ENCODE peak calls at places on chromosomes 3 and 15, in seven cellular contexts. One of them, this sample, is unnamed.

GRCh38 chr3:124837065-124837464 is 50.1 kb downstream of the ITGB5 start:
- DNase-seq in anterior cingulate cortex: no peak
- DNase-seq in stimulated activated CD4-positive, alpha-beta T cell treated with anti-CD3 and anti-CD28 coated beads, Interleukin-1b, Interleukin-23, amount 100 ng/mL, for 1 hour: no peak
- DNase-seq in ELF-1: no peak
- DNase-seq in CD14-positive monocyte: no peak
- DNase-seq in CD4-positive, CD25-positive, alpha-beta regulatory T cell: no peak
- DNase-seq in Kasumi-1: no peak
- DNase-seq in this sample: no peak

GRCh38 chr3:177427096-177427495 is 229.8 kb upstream of the TBL1XR1 start:
- DNase-seq in anterior cingulate cortex: no peak
- DNase-seq in stimulated activated CD4-positive, alpha-beta T cell treated with anti-CD3 and anti-CD28 coated beads, Interleukin-1b, Interleukin-23, amount 100 ng/mL, for 1 hour: no peak
- DNase-seq in ELF-1: no peak
- DNase-seq in CD14-positive monocyte: peak; percentile 72
- DNase-seq in CD4-positive, CD25-positive, alpha-beta regulatory T cell: peak; percentile 14
- DNase-seq in Kasumi-1: peak; percentile 15
- DNase-seq in this sample: no peak

GRCh38 chr3:133882986-133883586 is 12.6 kb downstream of the RAB6B start:
- DNase-seq in anterior cingulate cortex: no peak
- DNase-seq in stimulated activated CD4-positive, alpha-beta T cell treated with anti-CD3 and anti-CD28 coated beads, Interleukin-1b, Interleukin-23, amount 100 ng/mL, for 1 hour: no peak
- DNase-seq in ELF-1: no peak
- DNase-seq in CD14-positive monocyte: no peak
- DNase-seq in CD4-positive, CD25-positive, alpha-beta regulatory T cell: no peak
- DNase-seq in Kasumi-1: no peak
- DNase-seq in this sample: no peak

GRCh38 chr3:182837855-182838454 is 44.7 kb downstream of the ATP11B start:
- DNase-seq in anterior cingulate cortex: no peak
- DNase-seq in stimulated activated CD4-positive, alpha-beta T cell treated with anti-CD3 and anti-CD28 coated beads, Interleukin-1b, Interleukin-23, amount 100 ng/mL, for 1 hour: no peak
- DNase-seq in ELF-1: no peak
- DNase-seq in CD14-positive monocyte: no peak
- DNase-seq in CD4-positive, CD25-positive, alpha-beta regulatory T cell: no peak
- DNase-seq in Kasumi-1: peak; percentile 73
- DNase-seq in this sample: no peak

GRCh38 chr3:184314700-184315505 is 497 bp downstream of the EIF4G1 start:
- DNase-seq in anterior cingulate cortex: peak; percentile 71
- DNase-seq in stimulated activated CD4-positive, alpha-beta T cell treated with anti-CD3 and anti-CD28 coated beads, Interleukin-1b, Interleukin-23, amount 100 ng/mL, for 1 hour: no peak
- DNase-seq in ELF-1: peak; percentile 66
- DNase-seq in CD14-positive monocyte: peak; percentile 70
- DNase-seq in CD4-positive, CD25-positive, alpha-beta regulatory T cell: peak; percentile 64
- DNase-seq in Kasumi-1: peak; percentile 19
- DNase-seq in this sample: peak; percentile 26

GRCh38 chr3:77479021-77479420 is 439.1 kb downstream of the ROBO2 start:
- DNase-seq in anterior cingulate cortex: no peak
- DNase-seq in stimulated activated CD4-positive, alpha-beta T cell treated with anti-CD3 and anti-CD28 coated beads, Interleukin-1b, Interleukin-23, amount 100 ng/mL, for 1 hour: no peak
- DNase-seq in ELF-1: no peak
- DNase-seq in CD14-positive monocyte: no peak
- DNase-seq in CD4-positive, CD25-positive, alpha-beta regulatory T cell: no peak
- DNase-seq in Kasumi-1: no peak
- DNase-seq in this sample: no peak

GRCh38 chr15:61159901-61160300 is 69.2 kb downstream of the RORA start:
- DNase-seq in anterior cingulate cortex: no peak
- DNase-seq in stimulated activated CD4-positive, alpha-beta T cell treated with anti-CD3 and anti-CD28 coated beads, Interleukin-1b, Interleukin-23, amount 100 ng/mL, for 1 hour: no peak
- DNase-seq in ELF-1: no peak
- DNase-seq in CD14-positive monocyte: no peak
- DNase-seq in CD4-positive, CD25-positive, alpha-beta regulatory T cell: no peak
- DNase-seq in Kasumi-1: no peak
- DNase-seq in this sample: no peak

GRCh38 chr15:56351362-56351761 is 13.9 kb upstream of the TEX9 start:
- DNase-seq in anterior cingulate cortex: no peak
- DNase-seq in stimulated activated CD4-positive, alpha-beta T cell treated with anti-CD3 and anti-CD28 coated beads, Interleukin-1b, Interleukin-23, amount 100 ng/mL, for 1 hour: no peak
- DNase-seq in ELF-1: no peak
- DNase-seq in CD14-positive monocyte: no peak
- DNase-seq in CD4-positive, CD25-positive, alpha-beta regulatory T cell: no peak
- DNase-seq in Kasumi-1: no peak
- DNase-seq in this sample: no peak

GRCh38 chr3:22886394-22886793 is 316.7 kb upstream of the UBE2E2 start:
- DNase-seq in anterior cingulate cortex: peak; percentile 2
- DNase-seq in stimulated activated CD4-positive, alpha-beta T cell treated with anti-CD3 and anti-CD28 coated beads, Interleukin-1b, Interleukin-23, amount 100 ng/mL, for 1 hour: no peak
- DNase-seq in ELF-1: no peak
- DNase-seq in CD14-positive monocyte: no peak
- DNase-seq in CD4-positive, CD25-positive, alpha-beta regulatory T cell: no peak
- DNase-seq in Kasumi-1: no peak
- DNase-seq in this sample: peak; percentile 45

GRCh38 chr3:38054166-38054991 is 15.4 kb downstream of the DLEC1 start:
- DNase-seq in anterior cingulate cortex: no peak
- DNase-seq in stimulated activated CD4-positive, alpha-beta T cell treated with anti-CD3 and anti-CD28 coated beads, Interleukin-1b, Interleukin-23, amount 100 ng/mL, for 1 hour: no peak
- DNase-seq in ELF-1: peak; percentile 20
- DNase-seq in CD14-positive monocyte: no peak
- DNase-seq in CD4-positive, CD25-positive, alpha-beta regulatory T cell: no peak
- DNase-seq in Kasumi-1: no peak
- DNase-seq in this sample: no peak

GRCh38 chr3:157572559-157573270 is 69.5 kb upstream of the VEPH1 start:
- DNase-seq in anterior cingulate cortex: no peak
- DNase-seq in stimulated activated CD4-positive, alpha-beta T cell treated with anti-CD3 and anti-CD28 coated beads, Interleukin-1b, Interleukin-23, amount 100 ng/mL, for 1 hour: no peak
- DNase-seq in ELF-1: peak; percentile 53
- DNase-seq in CD14-positive monocyte: no peak
- DNase-seq in CD4-positive, CD25-positive, alpha-beta regulatory T cell: no peak
- DNase-seq in Kasumi-1: peak; percentile 71
- DNase-seq in this sample: peak; percentile 51

GRCh38 chr3:9169951-9170850 is 79.2 kb downstream of the SRGAP3 start:
- DNase-seq in anterior cingulate cortex: no peak
- DNase-seq in stimulated activated CD4-positive, alpha-beta T cell treated with anti-CD3 and anti-CD28 coated beads, Interleukin-1b, Interleukin-23, amount 100 ng/mL, for 1 hour: no peak
- DNase-seq in ELF-1: no peak
- DNase-seq in CD14-positive monocyte: no peak
- DNase-seq in CD4-positive, CD25-positive, alpha-beta regulatory T cell: no peak
- DNase-seq in Kasumi-1: no peak
- DNase-seq in this sample: no peak

GRCh38 chr3:11629716-11630115 is 14.0 kb downstream of the VGLL4 start:
- DNase-seq in anterior cingulate cortex: no peak
- DNase-seq in stimulated activated CD4-positive, alpha-beta T cell treated with anti-CD3 and anti-CD28 coated beads, Interleukin-1b, Interleukin-23, amount 100 ng/mL, for 1 hour: no peak
- DNase-seq in ELF-1: no peak
- DNase-seq in CD14-positive monocyte: no peak
- DNase-seq in CD4-positive, CD25-positive, alpha-beta regulatory T cell: no peak
- DNase-seq in Kasumi-1: no peak
- DNase-seq in this sample: no peak

GRCh38 chr15:85681391-85681790 is 113.3 kb downstream of the KLHL25 start:
- DNase-seq in anterior cingulate cortex: no peak
- DNase-seq in stimulated activated CD4-positive, alpha-beta T cell treated with anti-CD3 and anti-CD28 coated beads, Interleukin-1b, Interleukin-23, amount 100 ng/mL, for 1 hour: no peak
- DNase-seq in ELF-1: no peak
- DNase-seq in CD14-positive monocyte: no peak
- DNase-seq in CD4-positive, CD25-positive, alpha-beta regulatory T cell: no peak
- DNase-seq in Kasumi-1: no peak
- DNase-seq in this sample: no peak

This sample was measured in NCI-H446.